ENCODE peak calls at places on chromosomes 7 and 10, in eight cellular contexts. One of them, this sample, is unnamed.

GRCh38 chr7:121803041-121803440 is 69.9 kb upstream of the PTPRZ1 start:
- DNase-seq in immature natural killer cell: no peak
- DNase-seq in heart right ventricle: no peak
- DNase-seq in NCI-H2171: no peak
- DNase-seq in Karpas-422: no peak
- DNase-seq in iris pigment epithelial cell: no peak
- DNase-seq in SHP77 treated with DMSO at 0.1 percent for 48 hours: no peak
- DNase-seq in GM03348: no peak
- DNase-seq in this sample: no peak

GRCh38 chr10:124285587-124286527 is 132.9 kb downstream of the OAT start:
- DNase-seq in immature natural killer cell: no peak
- DNase-seq in heart right ventricle: no peak
- DNase-seq in NCI-H2171: no peak
- DNase-seq in Karpas-422: peak; percentile 44
- DNase-seq in iris pigment epithelial cell: peak; percentile 13
- DNase-seq in SHP77 treated with DMSO at 0.1 percent for 48 hours: no peak
- DNase-seq in GM03348: no peak
- DNase-seq in this sample: peak; percentile 51

GRCh38 chr10:100986623-100986951 is 710 bp downstream of the MRPL43 start:
- DNase-seq in immature natural killer cell: no peak
- DNase-seq in heart right ventricle: no peak
- DNase-seq in NCI-H2171: no peak
- DNase-seq in Karpas-422: no peak
- DNase-seq in iris pigment epithelial cell: peak; percentile 22
- DNase-seq in SHP77 treated with DMSO at 0.1 percent for 48 hours: no peak
- DNase-seq in GM03348: no peak
- DNase-seq in this sample: no peak

GRCh38 chr10:31262672-31263071 is 56.3 kb upstream of the ZEB1 start:
- DNase-seq in immature natural killer cell: no peak
- DNase-seq in heart right ventricle: no peak
- DNase-seq in NCI-H2171: no peak
- DNase-seq in Karpas-422: no peak
- DNase-seq in iris pigment epithelial cell: peak; percentile 73
- DNase-seq in SHP77 treated with DMSO at 0.1 percent for 48 hours: no peak
- DNase-seq in GM03348: peak; percentile 64
- DNase-seq in this sample: no peak

GRCh38 chr7:32518534-32519140 is 23.3 kb downstream of the AVL9 start:
- DNase-seq in immature natural killer cell: no peak
- DNase-seq in heart right ventricle: no peak
- DNase-seq in NCI-H2171: peak; percentile 39
- DNase-seq in Karpas-422: peak; percentile 71
- DNase-seq in iris pigment epithelial cell: peak; percentile 37
- DNase-seq in SHP77 treated with DMSO at 0.1 percent for 48 hours: peak; percentile 31
- DNase-seq in GM03348: no peak
- DNase-seq in this sample: no peak

GRCh38 chr7:33841658-33842057 is 63.7 kb upstream of the BMPER start:
- DNase-seq in immature natural killer cell: no peak
- DNase-seq in heart right ventricle: no peak
- DNase-seq in NCI-H2171: peak; percentile 16
- DNase-seq in Karpas-422: no peak
- DNase-seq in iris pigment epithelial cell: peak; percentile 33
- DNase-seq in SHP77 treated with DMSO at 0.1 percent for 48 hours: peak; percentile 78
- DNase-seq in GM03348: no peak
- DNase-seq in this sample: no peak

GRCh38 chr10:106566871-106567270 is 597.6 kb downstream of the SORCS1 start:
- DNase-seq in immature natural killer cell: no peak
- DNase-seq in heart right ventricle: no peak
- DNase-seq in NCI-H2171: no peak
- DNase-seq in Karpas-422: no peak
- DNase-seq in iris pigment epithelial cell: no peak
- DNase-seq in SHP77 treated with DMSO at 0.1 percent for 48 hours: no peak
- DNase-seq in GM03348: no peak
- DNase-seq in this sample: no peak

GRCh38 chr7:141649865-141650499 is 52.0 kb downstream of the DENND11 start:
- DNase-seq in immature natural killer cell: peak; percentile 12
- DNase-seq in heart right ventricle: no peak
- DNase-seq in NCI-H2171: peak; percentile 58
- DNase-seq in Karpas-422: peak; percentile 91
- DNase-seq in iris pigment epithelial cell: peak; percentile 89
- DNase-seq in SHP77 treated with DMSO at 0.1 percent for 48 hours: peak; percentile 32
- DNase-seq in GM03348: peak; percentile 87
- DNase-seq in this sample: no peak

GRCh38 chr10:71087622-71088021 is 124.7 kb upstream of the UNC5B start:
- DNase-seq in immature natural killer cell: no peak
- DNase-seq in heart right ventricle: no peak
- DNase-seq in NCI-H2171: no peak
- DNase-seq in Karpas-422: no peak
- DNase-seq in iris pigment epithelial cell: no peak
- DNase-seq in SHP77 treated with DMSO at 0.1 percent for 48 hours: no peak
- DNase-seq in GM03348: no peak
- DNase-seq in this sample: peak; percentile 61

GRCh38 chr7:135922263-135922662 is 54.9 kb downstream of the MTPN start:
- DNase-seq in immature natural killer cell: no peak
- DNase-seq in heart right ventricle: no peak
- DNase-seq in NCI-H2171: no peak
- DNase-seq in Karpas-422: no peak
- DNase-seq in iris pigment epithelial cell: no peak
- DNase-seq in SHP77 treated with DMSO at 0.1 percent for 48 hours: no peak
- DNase-seq in GM03348: no peak
- DNase-seq in this sample: no peak

GRCh38 chr7:37009282-37009681 is 285.0 kb upstream of the AOAH start:
- DNase-seq in immature natural killer cell: no peak
- DNase-seq in heart right ventricle: no peak
- DNase-seq in NCI-H2171: peak; percentile 26
- DNase-seq in Karpas-422: no peak
- DNase-seq in iris pigment epithelial cell: no peak
- DNase-seq in SHP77 treated with DMSO at 0.1 percent for 48 hours: peak; percentile 41
- DNase-seq in GM03348: no peak
- DNase-seq in this sample: no peak

GRCh38 chr10:60706146-60706545 is 72.1 kb upstream of the CDK1 start:
- DNase-seq in immature natural killer cell: no peak
- DNase-seq in heart right ventricle: no peak
- DNase-seq in NCI-H2171: no peak
- DNase-seq in Karpas-422: no peak
- DNase-seq in iris pigment epithelial cell: no peak
- DNase-seq in SHP77 treated with DMSO at 0.1 percent for 48 hours: no peak
- DNase-seq in GM03348: no peak
- DNase-seq in this sample: no peak